ENCODE peak calls at places on chromosome 1, in seven cellular contexts. P is mesendoderm, L is trophoblast cell, O is H9, U is H1, X is mesenchymal stem cell, I is IMR-90. B is an unnamed sample.

GRCh38 chr1:25543425-25544242 is at the start of gene LDLRAP1:
- DNase-seq in P (peak; percentile 81), L (peak; percentile 71), O (peak; percentile 86), U (peak; percentile 87), X (peak; percentile 74), I (peak; percentile 62), B (peak; percentile 70)

GRCh38 chr1:77829851-77830250 is 50.4 kb downstream of the MIGA1 start:
- DNase-seq in P (no peak), L (no peak), O (no peak), U (no peak), X (peak; percentile 66), I (no peak), B (no peak)

GRCh38 chr1:153357076-153357852 is 390 bp upstream of the S100A9 start:
- DNase-seq in P (no peak), L (peak; percentile 88), O (no peak), U (no peak), X (no peak), I (no peak), B (no peak)

GRCh38 chr1:210246447-210246846 is 13.9 kb downstream of the SERTAD4 start:
- DNase-seq in P (no peak), L (no peak), O (no peak), U (no peak), X (peak; percentile 89), I (peak; percentile 36), B (no peak)

GRCh38 chr1:155976913-155977606 is 1.3 kb downstream of the ARHGEF2 start:
- DNase-seq in P (no peak), L (no peak), O (peak; percentile 43), U (no peak), X (no peak), I (no peak), B (no peak)

GRCh38 chr1:109959974-109960744 is 24.4 kb upstream of the AHCYL1 start:
- DNase-seq in P (peak; percentile 96), L (peak; percentile 68), O (peak; percentile 66), U (no peak), X (peak; percentile 66), I (peak; percentile 78), B (peak; percentile 81)

GRCh38 chr1:100719490-100719889 is at the start of gene VCAM1:
- DNase-seq in P (peak; percentile 42), L (no peak), O (peak; percentile 38), U (peak; percentile 49), X (peak; percentile 63), I (peak; percentile 57), B (peak; percentile 55)

GRCh38 chr1:24544239-24544638 is 11.6 kb upstream of the NCMAP start:
- DNase-seq in P (no peak), L (peak; percentile 49), O (no peak), U (no peak), X (no peak), I (no peak), B (no peak)

GRCh38 chr1:230463326-230463725 is 37.2 kb upstream of the PGBD5 start:
- DNase-seq in P (no peak), L (no peak), O (no peak), U (no peak), X (no peak), I (no peak), B (no peak)

GRCh38 chr1:223017291-223017690 is 125.8 kb downstream of the TLR5 start:
- DNase-seq in P (no peak), L (no peak), O (no peak), U (no peak), X (no peak), I (no peak), B (no peak)

GRCh38 chr1:221782461-221782860 is 40.6 kb upstream of the DUSP10 start:
- DNase-seq in P (peak; percentile 40), L (no peak), O (no peak), U (no peak), X (peak; percentile 39), I (no peak), B (no peak)

GRCh38 chr1:174666248-174666647 is 218.5 kb downstream of the GPR52 start:
- DNase-seq in P (no peak), L (no peak), O (no peak), U (no peak), X (no peak), I (no peak), B (no peak)

GRCh38 chr1:23169219-23169575 is 541 bp upstream of the LUZP1 start:
- DNase-seq in P (no peak), L (no peak), O (no peak), U (no peak), X (no peak), I (no peak), B (no peak)

GRCh38 chr1:175234639-175235038 is 42.1 kb upstream of the KIAA0040 start:
- DNase-seq in P (no peak), L (no peak), O (no peak), U (no peak), X (no peak), I (no peak), B (no peak)

GRCh38 chr1:43834280-43835140 is 99.1 kb upstream of the ARTN start:
- DNase-seq in P (no peak), L (peak; percentile 43), O (no peak), U (no peak), X (peak; percentile 49), I (no peak), B (no peak)

GRCh38 chr1:161119017-161119378 is 1.1 kb downstream of the NIT1 start:
- DNase-seq in P (peak; percentile 71), L (no peak), O (peak; percentile 48), U (peak; percentile 47), X (no peak), I (no peak), B (no peak)

GRCh38 chr1:55074455-55074854 is 35.1 kb downstream of the PCSK9 start:
- DNase-seq in P (no peak), L (no peak), O (no peak), U (no peak), X (no peak), I (no peak), B (no peak)

GRCh38 chr1:158357441-158357840 is 3.7 kb downstream of the CD1E start:
- DNase-seq in P (no peak), L (no peak), O (no peak), U (no peak), X (no peak), I (no peak), B (no peak)

GRCh38 chr1:158353333-158354038 is at the start of gene CD1E:
- DNase-seq in P (no peak), L (no peak), O (no peak), U (no peak), X (no peak), I (no peak), B (no peak)

GRCh38 chr1:158355773-158356172 is 2.1 kb downstream of the CD1E start:
- DNase-seq in P (no peak), L (no peak), O (no peak), U (no peak), X (no peak), I (no peak), B (no peak)

DNA sequence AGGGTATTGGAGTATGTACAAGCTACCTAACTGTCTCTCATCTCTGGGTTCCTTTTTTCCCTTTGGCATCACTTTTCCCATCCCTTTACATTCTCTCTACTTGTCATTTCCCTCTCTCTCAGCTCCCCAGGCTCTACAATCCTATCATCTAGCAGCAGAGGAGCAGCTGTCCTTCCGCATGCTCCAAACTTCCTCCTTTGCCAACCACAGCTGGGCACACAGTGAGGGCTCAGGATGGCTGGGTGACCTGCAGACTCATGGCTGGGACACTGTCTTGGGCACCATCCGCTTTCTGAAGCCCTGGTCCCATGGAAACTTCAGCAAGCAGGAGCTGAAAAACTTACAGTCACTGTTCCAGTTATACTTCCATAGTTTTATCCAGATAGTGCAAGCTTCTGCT is 561 bp downstream of the CD1E start:
- DNase-seq in P (no peak), L (no peak), O (no peak), U (no peak), X (no peak), I (no peak), B (no peak)
- H2BK120ac ChIP-seq in P (no peak overlapping the region), L (no peak overlapping the region), O (no peak overlapping the region), U (no peak overlapping the region), X (no peak overlapping the region), I (no peak overlapping the region), B (no peak overlapping the region)

GRCh38 chr1:56634981-56635380 is 10.1 kb upstream of the PRKAA2 start:
- DNase-seq in P (no peak), L (no peak), O (no peak), U (no peak), X (no peak), I (no peak), B (no peak)

GRCh38 chr1:56638248-56638647 is 6.9 kb upstream of the PRKAA2 start:
- DNase-seq in P (no peak), L (no peak), O (no peak), U (no peak), X (no peak), I (no peak), B (no peak)

GRCh38 chr1:56643661-56644060 is 1.5 kb upstream of the PRKAA2 start:
- DNase-seq in P (no peak), L (no peak), O (no peak), U (no peak), X (no peak), I (no peak), B (no peak)

GRCh38 chr1:56644064-56644940 is 812 bp upstream of the PRKAA2 start:
- DNase-seq in P (peak; percentile 23), L (peak; percentile 3), O (no peak), U (no peak), X (peak; percentile 60), I (peak; percentile 73), B (no peak)

GRCh38 chr1:56639210-56639609 is 5.9 kb upstream of the PRKAA2 start:
- DNase-seq in P (no peak), L (no peak), O (no peak), U (no peak), X (no peak), I (no peak), B (no peak)
- H2BK5ac ChIP-seq in P (no peak overlapping the region), L (no peak overlapping the region), O (no peak overlapping the region), U (no peak overlapping the region), X (no peak overlapping the region), I (no peak overlapping the region), B (no peak overlapping the region)

DNA sequence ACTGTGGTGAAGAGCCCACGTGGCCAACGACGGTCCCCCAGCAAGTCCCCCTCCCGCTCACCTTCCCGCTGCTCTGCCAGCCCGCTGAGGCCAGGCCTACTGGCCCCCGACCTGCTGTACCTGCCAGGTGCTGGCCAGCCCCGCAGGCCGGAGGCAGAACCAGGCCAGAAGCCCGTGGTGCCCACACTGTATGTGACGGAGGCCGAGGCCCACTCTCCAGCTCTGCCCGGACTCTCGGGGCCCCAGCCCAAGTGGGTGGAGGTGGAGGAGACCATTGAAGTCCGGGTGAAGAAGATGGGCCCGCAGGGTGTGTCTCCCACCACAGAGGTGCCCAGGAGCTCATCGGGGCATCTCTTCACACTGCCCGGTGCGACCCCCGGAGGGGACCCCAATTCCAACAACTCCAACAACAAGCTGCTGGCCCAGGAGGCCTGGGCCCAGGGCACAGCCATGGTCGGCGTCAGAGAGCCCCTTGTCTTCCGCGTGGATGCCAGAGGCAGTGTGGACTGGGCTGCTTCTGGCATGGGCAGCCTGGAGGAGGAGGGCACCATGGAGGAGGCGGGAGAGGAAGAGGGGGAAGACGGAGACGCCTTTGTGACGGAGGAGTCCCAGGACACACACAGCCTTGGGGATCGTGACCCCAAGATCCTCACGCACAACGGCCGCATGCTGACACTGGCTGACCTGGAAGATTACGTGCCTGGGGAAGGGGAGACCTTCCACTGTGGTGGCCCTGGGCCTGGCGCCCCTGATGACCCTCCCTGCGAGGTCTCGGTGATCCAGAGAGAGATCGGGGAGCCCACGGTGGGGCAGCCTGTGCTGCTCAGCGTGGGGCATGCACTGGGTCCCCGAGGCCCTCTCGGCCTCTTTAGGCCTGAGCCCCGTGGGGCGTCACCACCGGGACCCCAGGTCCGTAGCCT is 46.8 kb downstream of the TRIM11 start:
- DNase-seq in P (no peak), L (no peak), O (no peak), U (no peak), X (no peak), I (no peak), B (no peak)
- H3K27ac ChIP-seq in P (no peak overlapping the region), L (no peak overlapping the region), O (no peak overlapping the region), U (no peak overlapping the region), X (no peak overlapping the region), I (no peak overlapping the region), B (no peak overlapping the region)

GRCh38 chr1:81453345-81453703 is 347.4 kb upstream of the ADGRL2 start:
- DNase-seq in P (no peak), L (no peak), O (no peak), U (no peak), X (no peak), I (no peak), B (no peak)
- H2BK120ac ChIP-seq in P (no peak overlapping the region), L (no peak overlapping the region), O (no peak overlapping the region), U (no peak overlapping the region), X (no peak overlapping the region), I (no peak overlapping the region), B (no peak overlapping the region)

B was measured in neuronal stem cell.